ENCODE peak calls at places on chromosomes 12 and 14, in six cellular contexts. R is Calu3, M is GM12878, W is fibroblast of villous mesenchyme, H is epithelial cell of esophagus, Q is A549. K is an unnamed sample.

GRCh38 chr12:12350868-12351463 is 924 bp upstream of the MANSC1 start:
- DNase-seq in R (peak; percentile 56), M (no peak), W (no peak), H (peak; percentile 84), Q (peak; percentile 66), K (no peak)

GRCh38 chr14:105315941-105316562 is 1.5 kb downstream of the PACS2 start:
- DNase-seq in R (no peak), M (no peak), W (no peak), H (peak; percentile 22), Q (no peak), K (no peak)

GRCh38 chr14:51681411-51681810 is 29.7 kb downstream of the FRMD6 start:
- DNase-seq in R (no peak), M (no peak), W (no peak), H (no peak), Q (no peak), K (no peak)

GRCh38 chr12:7984900-7985299 is 47.6 kb upstream of the FOXJ2 start:
- DNase-seq in R (no peak), M (no peak), W (no peak), H (no peak), Q (no peak), K (no peak)

GRCh38 chr14:61696753-61697318 is 1.5 kb downstream of the HIF1A start:
- DNase-seq in R (no peak), M (no peak), W (no peak), H (no peak), Q (no peak), K (no peak)

GRCh38 chr12:109532721-109533486 is 40.4 kb downstream of the MMAB start:
- DNase-seq in R (no peak), M (no peak), W (no peak), H (no peak), Q (no peak), K (no peak)

GRCh38 chr14:31505411-31505810 is 17.6 kb upstream of the GPR33 start:
- DNase-seq in R (no peak), M (no peak), W (peak; percentile 25), H (no peak), Q (no peak), K (no peak)

GRCh38 chr12:104064842-104065441 is 611 bp downstream of the HCFC2 start:
- DNase-seq in R (no peak), M (no peak), W (no peak), H (peak; percentile 19), Q (peak; percentile 19), K (peak; percentile 27)

GRCh38 chr14:75399819-75400678 is 27.8 kb upstream of the JDP2 start:
- DNase-seq in R (peak; percentile 88), M (no peak), W (peak; percentile 17), H (peak; percentile 98), Q (peak; percentile 49), K (no peak)

GRCh38 chr12:66733321-66733720 is 54.4 kb upstream of the GRIP1 start:
- DNase-seq in R (no peak), M (no peak), W (no peak), H (no peak), Q (no peak), K (no peak)

GRCh38 chr12:54259194-54260011 is 20.5 kb downstream of the CBX5 start:
- DNase-seq in R (peak; percentile 66), M (peak; percentile 42), W (peak; percentile 88), H (peak; percentile 66), Q (peak; percentile 91), K (peak; percentile 79)

GRCh38 chr14:62071029-62071428 is 308.8 kb downstream of the SNAPC1 start:
- DNase-seq in R (no peak), M (no peak), W (no peak), H (no peak), Q (no peak), K (no peak)

GRCh38 chr14:84749191-84749945 is 780.6 kb upstream of the FLRT2 start:
- DNase-seq in R (no peak), M (no peak), W (no peak), H (no peak), Q (no peak), K (no peak)

GRCh38 chr14:95619785-95620417 is 66.3 kb upstream of the TCL1B start:
- DNase-seq in R (no peak), M (no peak), W (no peak), H (no peak), Q (no peak), K (no peak)

GRCh38 chr14:31154956-31155355 is 52.6 kb downstream of the HECTD1 start:
- DNase-seq in R (peak; percentile 3), M (no peak), W (peak; percentile 38), H (no peak), Q (peak; percentile 79), K (no peak)

GRCh38 chr14:54686871-54687749 is 120.2 kb downstream of the SAMD4A start:
- DNase-seq in R (no peak), M (no peak), W (no peak), H (no peak), Q (no peak), K (no peak)

GRCh38 chr12:65121049-65121955 is at the start of gene WIF1:
- DNase-seq in R (peak; percentile 55), M (no peak), W (no peak), H (peak; percentile 35), Q (peak; percentile 29), K (peak; percentile 47)
- TF ChIP-seq CTCF in R (peak; percentile 82), M (peak; percentile 45), W (peak; percentile 25), H (no peak), Q (peak; percentile 43), K (no peak)

DNA sequence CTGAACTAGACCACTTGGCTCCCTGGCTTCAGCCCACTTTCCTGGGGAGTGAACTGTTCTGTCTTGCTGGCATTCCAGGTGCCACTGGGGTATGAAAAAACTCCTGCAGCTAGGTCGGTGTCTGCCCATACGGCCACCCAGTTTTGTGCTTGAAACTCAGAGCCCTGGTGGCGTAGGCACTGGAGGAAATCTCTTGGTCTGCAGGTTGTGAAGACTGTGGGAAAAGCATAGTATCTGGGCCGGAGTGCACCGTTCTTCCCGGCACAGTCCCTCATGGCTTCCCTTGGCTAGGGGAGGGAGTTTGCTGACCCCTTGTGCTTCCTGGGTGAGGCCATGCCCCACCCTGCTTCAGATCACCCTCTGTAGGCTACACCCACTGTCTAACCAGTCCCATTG is 33.8 kb downstream of the TRAFD1 start:
- DNase-seq in R (no peak), M (no peak), W (no peak), H (no peak), Q (no peak), K (no peak)
- TF ChIP-seq CTCF in R (no peak), M (no peak), W (no peak), H (no peak), Q (no peak), K (no peak)

DNA sequence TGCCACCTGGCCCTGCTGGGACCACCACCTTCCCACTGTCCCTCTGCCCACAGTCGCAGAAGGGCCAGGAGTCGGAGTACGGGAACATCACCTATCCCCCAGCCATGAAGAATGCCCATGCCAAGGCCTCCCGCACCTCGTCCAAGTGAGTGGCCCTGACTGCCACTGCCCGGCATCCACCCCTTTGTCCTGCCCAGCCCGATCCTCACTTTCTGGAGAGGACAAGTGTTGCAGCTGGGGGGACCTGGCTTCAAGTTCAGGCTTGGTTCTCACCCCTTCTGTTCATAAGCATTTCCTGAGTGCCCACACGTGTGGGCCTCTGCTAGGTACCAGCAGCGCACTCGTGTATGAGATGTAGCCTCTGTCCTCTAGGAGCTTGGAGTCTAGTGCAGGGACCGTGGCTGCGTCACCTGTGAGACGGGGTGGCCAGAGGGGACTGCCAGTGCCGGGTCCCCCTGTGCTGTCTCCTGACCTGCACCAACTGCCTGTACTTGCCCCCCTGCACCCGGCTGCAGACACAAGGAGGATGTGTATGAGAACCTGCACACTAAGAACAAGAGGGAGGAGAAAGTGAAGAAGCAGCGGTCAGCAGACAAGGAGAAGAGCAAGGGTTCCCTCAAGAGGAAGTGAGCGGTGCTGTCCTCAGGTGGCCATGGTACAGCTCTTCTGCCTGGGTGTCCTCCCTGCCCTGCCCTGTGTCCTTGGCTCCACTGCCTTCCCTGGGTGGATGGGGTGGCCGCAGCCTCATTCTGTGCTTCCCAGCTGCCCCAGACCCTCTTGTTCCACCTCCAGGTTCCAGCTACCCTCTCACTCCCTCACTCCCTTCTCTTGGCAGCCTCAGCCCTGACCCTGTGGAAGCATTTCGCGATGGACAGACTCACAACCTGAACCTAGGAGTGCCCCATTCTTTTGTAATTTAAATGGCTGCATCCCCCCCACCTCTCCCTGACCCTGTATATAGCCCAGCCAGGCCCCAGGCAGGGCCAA is 9.4 kb downstream of the PTPN6 start:
- DNase-seq in R (no peak), M (no peak), W (peak; percentile 36), H (no peak), Q (peak; percentile 72), K (peak; percentile 62)
- TF ChIP-seq CTCF in R (no peak), M (peak; percentile 63), W (peak; percentile 32), H (peak; percentile 6), Q (no peak), K (peak; percentile 67)

GRCh38 chr12:27498159-27498558 is 25.8 kb upstream of the PPFIBP1 start:
- DNase-seq in R (no peak), M (peak; percentile 28), W (no peak), H (no peak), Q (no peak), K (peak; percentile 6)

GRCh38 chr12:27498761-27499160 is 25.2 kb upstream of the PPFIBP1 start:
- DNase-seq in R (no peak), M (no peak), W (peak; percentile 38), H (no peak), Q (no peak), K (no peak)

GRCh38 chr12:27499377-27499776 is 24.6 kb upstream of the PPFIBP1 start:
- DNase-seq in R (no peak), M (no peak), W (no peak), H (no peak), Q (no peak), K (no peak)

GRCh38 chr12:27501956-27502562 is 21.9 kb upstream of the PPFIBP1 start:
- DNase-seq in R (no peak), M (no peak), W (no peak), H (no peak), Q (no peak), K (no peak)

GRCh38 chr12:27500546-27500945 is 23.5 kb upstream of the PPFIBP1 start:
- DNase-seq in R (no peak), M (no peak), W (no peak), H (no peak), Q (no peak), K (no peak)
- TF ChIP-seq CTCF in R (no peak), M (no peak), W (no peak), H (no peak), Q (no peak), K (no peak)

GRCh38 chr14:39034481-39035296 is 68.3 kb downstream of the SEC23A start:
- DNase-seq in R (no peak), M (no peak), W (no peak), H (peak; percentile 11), Q (peak; percentile 22), K (no peak)
- TF ChIP-seq CTCF in R (no peak), M (peak; percentile 27), W (peak; percentile 54), H (peak; percentile 51), Q (peak; percentile 50), K (no peak)